ENCODE peak calls at places on chromosomes 4 and X, in ten cellular contexts. One of them, this sample, is unnamed.

GRCh38 chr4:169027663-169028062 is 17.6 kb upstream of the CBR4 start:
- DNase-seq in PC-3: no peak
- DNase-seq in A172: no peak
- DNase-seq in naive thymus-derived CD8-positive, alpha-beta T cell: no peak
- DNase-seq in GM13976: no peak
- DNase-seq in T-helper 1 cell: no peak
- DNase-seq in stimulated activated CD4-positive, alpha-beta T cell treated with anti-CD3 and anti-CD28 coated beads, Interleukin-4, amount 100 ng/mL, for 48 hours: no peak
- DNase-seq in MM.1S: no peak
- DNase-seq in substantia nigra: no peak
- DNase-seq in Ammon's horn: no peak
- DNase-seq in this sample: no peak

GRCh38 chr4:40264497-40264896 is 67.7 kb downstream of the RHOH start:
- DNase-seq in MM.1S: no peak
- DNase-seq in substantia nigra: no peak
- DNase-seq in A172: peak; percentile 30
- DNase-seq in GM13976: no peak
- DNase-seq in T-helper 1 cell: no peak
- DNase-seq in PC-3: no peak
- DNase-seq in Ammon's horn: no peak
- DNase-seq in naive thymus-derived CD8-positive, alpha-beta T cell: no peak
- DNase-seq in stimulated activated CD4-positive, alpha-beta T cell treated with anti-CD3 and anti-CD28 coated beads, Interleukin-4, amount 100 ng/mL, for 48 hours: no peak
- DNase-seq in this sample: no peak

GRCh38 chrX:106670631-106671030 is 55.9 kb upstream of the RNF128 start:
- DNase-seq in Ammon's horn: no peak
- DNase-seq in GM13976: no peak
- DNase-seq in naive thymus-derived CD8-positive, alpha-beta T cell: no peak
- DNase-seq in MM.1S: no peak
- DNase-seq in stimulated activated CD4-positive, alpha-beta T cell treated with anti-CD3 and anti-CD28 coated beads, Interleukin-4, amount 100 ng/mL, for 48 hours: no peak
- DNase-seq in A172: no peak
- DNase-seq in PC-3: no peak
- DNase-seq in substantia nigra: no peak
- DNase-seq in T-helper 1 cell: no peak
- DNase-seq in this sample: no peak

GRCh38 chrX:39613997-39614679 is 483.6 kb downstream of the BCOR start:
- DNase-seq in PC-3: no peak
- DNase-seq in A172: no peak
- DNase-seq in Ammon's horn: no peak
- DNase-seq in GM13976: peak; percentile 46
- DNase-seq in stimulated activated CD4-positive, alpha-beta T cell treated with anti-CD3 and anti-CD28 coated beads, Interleukin-4, amount 100 ng/mL, for 48 hours: peak; percentile 66
- DNase-seq in T-helper 1 cell: no peak
- DNase-seq in MM.1S: peak; percentile 92
- DNase-seq in naive thymus-derived CD8-positive, alpha-beta T cell: no peak
- DNase-seq in substantia nigra: no peak
- DNase-seq in this sample: no peak

GRCh38 chr4:101345271-101345595 is 2.1 kb downstream of the PPP3CA start:
- DNase-seq in A172: no peak
- DNase-seq in naive thymus-derived CD8-positive, alpha-beta T cell: no peak
- DNase-seq in T-helper 1 cell: no peak
- DNase-seq in substantia nigra: no peak
- DNase-seq in PC-3: no peak
- DNase-seq in stimulated activated CD4-positive, alpha-beta T cell treated with anti-CD3 and anti-CD28 coated beads, Interleukin-4, amount 100 ng/mL, for 48 hours: no peak
- DNase-seq in MM.1S: no peak
- DNase-seq in GM13976: peak; percentile 17
- DNase-seq in Ammon's horn: no peak
- DNase-seq in this sample: no peak

GRCh38 chr4:141403782-141404181 is 183.1 kb downstream of the ZNF330 start:
- DNase-seq in T-helper 1 cell: no peak
- DNase-seq in GM13976: no peak
- DNase-seq in PC-3: no peak
- DNase-seq in substantia nigra: no peak
- DNase-seq in naive thymus-derived CD8-positive, alpha-beta T cell: no peak
- DNase-seq in stimulated activated CD4-positive, alpha-beta T cell treated with anti-CD3 and anti-CD28 coated beads, Interleukin-4, amount 100 ng/mL, for 48 hours: no peak
- DNase-seq in MM.1S: no peak
- DNase-seq in A172: no peak
- DNase-seq in Ammon's horn: no peak
- DNase-seq in this sample: no peak

GRCh38 chrX:17876135-17876534 is 15.0 kb upstream of the RAI2 start:
- DNase-seq in stimulated activated CD4-positive, alpha-beta T cell treated with anti-CD3 and anti-CD28 coated beads, Interleukin-4, amount 100 ng/mL, for 48 hours: no peak
- DNase-seq in MM.1S: no peak
- DNase-seq in Ammon's horn: no peak
- DNase-seq in GM13976: no peak
- DNase-seq in PC-3: peak; percentile 43
- DNase-seq in A172: no peak
- DNase-seq in substantia nigra: no peak
- DNase-seq in T-helper 1 cell: no peak
- DNase-seq in naive thymus-derived CD8-positive, alpha-beta T cell: no peak
- DNase-seq in this sample: no peak

GRCh38 chrX:122219226-122219625 is 964.9 kb upstream of the GRIA3 start:
- DNase-seq in MM.1S: no peak
- DNase-seq in GM13976: no peak
- DNase-seq in PC-3: no peak
- DNase-seq in Ammon's horn: no peak
- DNase-seq in substantia nigra: no peak
- DNase-seq in A172: no peak
- DNase-seq in stimulated activated CD4-positive, alpha-beta T cell treated with anti-CD3 and anti-CD28 coated beads, Interleukin-4, amount 100 ng/mL, for 48 hours: no peak
- DNase-seq in naive thymus-derived CD8-positive, alpha-beta T cell: no peak
- DNase-seq in T-helper 1 cell: no peak
- DNase-seq in this sample: no peak

GRCh38 chrX:153306527-153307115 is 14.9 kb downstream of the PNMA6F start:
- DNase-seq in A172: no peak
- DNase-seq in Ammon's horn: no peak
- DNase-seq in GM13976: no peak
- DNase-seq in substantia nigra: no peak
- DNase-seq in naive thymus-derived CD8-positive, alpha-beta T cell: no peak
- DNase-seq in PC-3: no peak
- DNase-seq in stimulated activated CD4-positive, alpha-beta T cell treated with anti-CD3 and anti-CD28 coated beads, Interleukin-4, amount 100 ng/mL, for 48 hours: no peak
- DNase-seq in MM.1S: no peak
- DNase-seq in T-helper 1 cell: no peak
- DNase-seq in this sample: no peak

GRCh38 chr4:129488427-129488826 is 392.5 kb downstream of the C4orf33 start:
- DNase-seq in MM.1S: no peak
- DNase-seq in stimulated activated CD4-positive, alpha-beta T cell treated with anti-CD3 and anti-CD28 coated beads, Interleukin-4, amount 100 ng/mL, for 48 hours: no peak
- DNase-seq in substantia nigra: no peak
- DNase-seq in A172: no peak
- DNase-seq in PC-3: no peak
- DNase-seq in Ammon's horn: no peak
- DNase-seq in naive thymus-derived CD8-positive, alpha-beta T cell: no peak
- DNase-seq in GM13976: no peak
- DNase-seq in T-helper 1 cell: no peak
- DNase-seq in this sample: no peak

GRCh38 chrX:149825424-149825823 is 43.7 kb downstream of the MAGEA9 start:
- DNase-seq in stimulated activated CD4-positive, alpha-beta T cell treated with anti-CD3 and anti-CD28 coated beads, Interleukin-4, amount 100 ng/mL, for 48 hours: peak; percentile 34
- DNase-seq in MM.1S: peak; percentile 31
- DNase-seq in substantia nigra: no peak
- DNase-seq in naive thymus-derived CD8-positive, alpha-beta T cell: peak; percentile 4
- DNase-seq in PC-3: peak; percentile 30
- DNase-seq in T-helper 1 cell: peak; percentile 5
- DNase-seq in GM13976: no peak
- DNase-seq in A172: peak; percentile 13
- DNase-seq in Ammon's horn: no peak
- DNase-seq in this sample: no peak

GRCh38 chr4:113162089-113162488 is 112.6 kb downstream of the ANK2 start:
- DNase-seq in Ammon's horn: no peak
- DNase-seq in MM.1S: no peak
- DNase-seq in T-helper 1 cell: no peak
- DNase-seq in GM13976: no peak
- DNase-seq in A172: peak; percentile 8
- DNase-seq in PC-3: no peak
- DNase-seq in stimulated activated CD4-positive, alpha-beta T cell treated with anti-CD3 and anti-CD28 coated beads, Interleukin-4, amount 100 ng/mL, for 48 hours: no peak
- DNase-seq in substantia nigra: no peak
- DNase-seq in naive thymus-derived CD8-positive, alpha-beta T cell: no peak
- DNase-seq in this sample: no peak

GRCh38 chr4:38075370-38076152 is 115.4 kb downstream of the PTTG2 start:
- DNase-seq in Ammon's horn: peak; percentile 31
- DNase-seq in naive thymus-derived CD8-positive, alpha-beta T cell: no peak
- DNase-seq in stimulated activated CD4-positive, alpha-beta T cell treated with anti-CD3 and anti-CD28 coated beads, Interleukin-4, amount 100 ng/mL, for 48 hours: no peak
- DNase-seq in MM.1S: peak; percentile 45
- DNase-seq in T-helper 1 cell: no peak
- DNase-seq in substantia nigra: no peak
- DNase-seq in PC-3: no peak
- DNase-seq in A172: no peak
- DNase-seq in GM13976: peak; percentile 33
- DNase-seq in this sample: no peak

GRCh38 chr4:1048781-1049590 is 37.6 kb downstream of the FGFRL1 start:
- DNase-seq in T-helper 1 cell: no peak
- DNase-seq in Ammon's horn: no peak
- DNase-seq in naive thymus-derived CD8-positive, alpha-beta T cell: no peak
- DNase-seq in stimulated activated CD4-positive, alpha-beta T cell treated with anti-CD3 and anti-CD28 coated beads, Interleukin-4, amount 100 ng/mL, for 48 hours: peak; percentile 16
- DNase-seq in PC-3: no peak
- DNase-seq in GM13976: no peak
- DNase-seq in substantia nigra: no peak
- DNase-seq in A172: no peak
- DNase-seq in MM.1S: no peak
- DNase-seq in this sample: no peak

GRCh38 chr4:84995386-84995785 is 28.9 kb upstream of the WDFY3 start:
- DNase-seq in T-helper 1 cell: no peak
- DNase-seq in stimulated activated CD4-positive, alpha-beta T cell treated with anti-CD3 and anti-CD28 coated beads, Interleukin-4, amount 100 ng/mL, for 48 hours: no peak
- DNase-seq in A172: peak; percentile 86
- DNase-seq in PC-3: no peak
- DNase-seq in substantia nigra: no peak
- DNase-seq in Ammon's horn: no peak
- DNase-seq in MM.1S: no peak
- DNase-seq in naive thymus-derived CD8-positive, alpha-beta T cell: no peak
- DNase-seq in GM13976: no peak
- DNase-seq in this sample: no peak

GRCh38 chrX:52217494-52218160 is 32.9 kb downstream of the MAGED4 start:
- DNase-seq in T-helper 1 cell: no peak
- DNase-seq in substantia nigra: no peak
- DNase-seq in Ammon's horn: no peak
- DNase-seq in stimulated activated CD4-positive, alpha-beta T cell treated with anti-CD3 and anti-CD28 coated beads, Interleukin-4, amount 100 ng/mL, for 48 hours: no peak
- DNase-seq in MM.1S: no peak
- DNase-seq in PC-3: no peak
- DNase-seq in naive thymus-derived CD8-positive, alpha-beta T cell: no peak
- DNase-seq in A172: no peak
- DNase-seq in GM13976: no peak
- DNase-seq in this sample: no peak

GRCh38 chr4:176611954-176612353 is 180.8 kb downstream of the VEGFC start:
- DNase-seq in substantia nigra: no peak
- DNase-seq in T-helper 1 cell: no peak
- DNase-seq in A172: no peak
- DNase-seq in stimulated activated CD4-positive, alpha-beta T cell treated with anti-CD3 and anti-CD28 coated beads, Interleukin-4, amount 100 ng/mL, for 48 hours: no peak
- DNase-seq in naive thymus-derived CD8-positive, alpha-beta T cell: no peak
- DNase-seq in PC-3: no peak
- DNase-seq in GM13976: no peak
- DNase-seq in MM.1S: peak; percentile 18
- DNase-seq in Ammon's horn: no peak
- DNase-seq in this sample: no peak

GRCh38 chr4:6035786-6036185 is 17.6 kb upstream of the C4orf50 start:
- DNase-seq in GM13976: no peak
- DNase-seq in T-helper 1 cell: no peak
- DNase-seq in PC-3: no peak
- DNase-seq in Ammon's horn: no peak
- DNase-seq in naive thymus-derived CD8-positive, alpha-beta T cell: no peak
- DNase-seq in substantia nigra: no peak
- DNase-seq in MM.1S: no peak
- DNase-seq in stimulated activated CD4-positive, alpha-beta T cell treated with anti-CD3 and anti-CD28 coated beads, Interleukin-4, amount 100 ng/mL, for 48 hours: no peak
- DNase-seq in A172: no peak
- DNase-seq in this sample: no peak

GRCh38 chrX:68462197-68462596 is 28.9 kb upstream of the OPHN1 start:
- DNase-seq in MM.1S: no peak
- DNase-seq in A172: peak; percentile 32
- DNase-seq in PC-3: peak; percentile 56
- DNase-seq in naive thymus-derived CD8-positive, alpha-beta T cell: no peak
- DNase-seq in GM13976: no peak
- DNase-seq in Ammon's horn: no peak
- DNase-seq in substantia nigra: no peak
- DNase-seq in stimulated activated CD4-positive, alpha-beta T cell treated with anti-CD3 and anti-CD28 coated beads, Interleukin-4, amount 100 ng/mL, for 48 hours: no peak
- DNase-seq in T-helper 1 cell: no peak
- DNase-seq in this sample: no peak

GRCh38 chr4:49217492-49217891 is 231.4 kb downstream of the CWH43 start:
- DNase-seq in naive thymus-derived CD8-positive, alpha-beta T cell: no peak
- DNase-seq in PC-3: no peak
- DNase-seq in Ammon's horn: no peak
- DNase-seq in GM13976: no peak
- DNase-seq in A172: no peak
- DNase-seq in stimulated activated CD4-positive, alpha-beta T cell treated with anti-CD3 and anti-CD28 coated beads, Interleukin-4, amount 100 ng/mL, for 48 hours: no peak
- DNase-seq in MM.1S: no peak
- DNase-seq in substantia nigra: no peak
- DNase-seq in T-helper 1 cell: no peak
- DNase-seq in this sample: no peak

GRCh38 chr4:186170966-186171365 is 20.4 kb upstream of the CYP4V2 start:
- DNase-seq in PC-3: no peak
- DNase-seq in Ammon's horn: no peak
- DNase-seq in naive thymus-derived CD8-positive, alpha-beta T cell: no peak
- DNase-seq in substantia nigra: no peak
- DNase-seq in GM13976: no peak
- DNase-seq in stimulated activated CD4-positive, alpha-beta T cell treated with anti-CD3 and anti-CD28 coated beads, Interleukin-4, amount 100 ng/mL, for 48 hours: no peak
- DNase-seq in MM.1S: no peak
- DNase-seq in A172: no peak
- DNase-seq in T-helper 1 cell: no peak
- DNase-seq in this sample: no peak